ENCODE peak calls at places on chromosomes 3 and 15, in ten cellular contexts. L is heart right ventricle; B is HCT116; M is ascending aorta; Q is transverse colon; Y is GM23338; P is astrocyte of the spinal cord; W is CD8-positive, alpha-beta T cell; K is hepatocyte; S is tibial artery. A is an unnamed sample.

GRCh38 chr15:75693501-75694240 is 19.0 kb downstream of the CSPG4 start:
- DNase-seq in L (no peak), B (no peak), M (no peak), Q (no peak), Y (no peak), P (peak), W (no peak), K (no peak), S (no peak), A (peak)

GRCh38 chr15:101528108-101528916 is 38.8 kb upstream of the PCSK6 start:
- DNase-seq in L (peak), B (no peak), M (peak), Q (peak), Y (no peak), P (no peak), W (no peak), K (peak), S (peak), A (no peak)

GRCh38 chr15:101070502-101071273 is 151.5 kb downstream of the LRRK1 start:
- DNase-seq in L (no peak), B (no peak), M (no peak), Q (no peak), Y (peak), P (peak), W (no peak), K (no peak), S (no peak), A (no peak)

GRCh38 chr15:91801836-91802534 is 51.5 kb upstream of the SLCO3A1 start:
- DNase-seq in L (no peak), B (no peak), M (no peak), Q (no peak), Y (no peak), P (no peak), W (no peak), K (no peak), S (no peak), A (no peak)

GRCh38 chr3:146589899-146590508 is 15.1 kb downstream of the PLSCR5 start:
- DNase-seq in L (no peak), B (peak), M (no peak), Q (peak), Y (peak), P (peak), W (no peak), K (peak), S (no peak), A (peak)

GRCh38 chr3:143002083-143002712 is 828 bp downstream of the U2SURP start:
- DNase-seq in L (no peak), B (no peak), M (no peak), Q (no peak), Y (peak), P (peak), W (no peak), K (peak), S (no peak), A (no peak)

GRCh38 chr15:70267879-70268278 is 170.2 kb upstream of the TLE3 start:
- DNase-seq in L (no peak), B (no peak), M (no peak), Q (no peak), Y (no peak), P (peak), W (no peak), K (no peak), S (no peak), A (no peak)

GRCh38 chr3:55337641-55338174 is 149.4 kb downstream of the WNT5A start:
- DNase-seq in L (no peak), B (no peak), M (no peak), Q (no peak), Y (peak), P (no peak), W (no peak), K (peak), S (no peak), A (no peak)

GRCh38 chr3:67863869-67864268 is 209.5 kb upstream of the SUCLG2 start:
- DNase-seq in L (no peak), B (peak), M (no peak), Q (no peak), Y (peak), P (peak), W (no peak), K (peak), S (no peak), A (peak)

GRCh38 chr3:53938645-53939044 is 47.0 kb upstream of the SELENOK start:
- DNase-seq in L (no peak), B (peak), M (no peak), Q (peak), Y (peak), P (peak), W (peak), K (peak), S (no peak), A (peak)

GRCh38 chr3:54374214-54374855 is 252.0 kb downstream of the CACNA2D3 start:
- DNase-seq in L (no peak), B (no peak), M (no peak), Q (peak), Y (peak), P (no peak), W (no peak), K (peak), S (no peak), A (peak)

GRCh38 chr15:88450125-88450798 is 16.9 kb downstream of the MRPL46 start:
- DNase-seq in L (peak), B (peak), M (no peak), Q (peak), Y (peak), P (peak), W (peak), K (peak), S (no peak), A (peak)

GRCh38 chr3:87148020-87148419 is 79.1 kb upstream of the CHMP2B start:
- DNase-seq in L (no peak), B (no peak), M (no peak), Q (no peak), Y (no peak), P (no peak), W (no peak), K (peak), S (no peak), A (no peak)

GRCh38 chr3:136075218-136075808 is 109.8 kb downstream of the PPP2R3A start:
- DNase-seq in L (peak), B (peak), M (peak), Q (peak), Y (peak), P (peak), W (peak), K (peak), S (peak), A (peak)

GRCh38 chr3:146682176-146682575 is 77.0 kb upstream of the PLSCR5 start:
- DNase-seq in L (no peak), B (no peak), M (no peak), Q (no peak), Y (no peak), P (peak), W (no peak), K (no peak), S (no peak), A (no peak)

GRCh38 chr3:155535098-155535497 is 209.8 kb downstream of the PLCH1 start:
- DNase-seq in L (no peak), B (no peak), M (no peak), Q (no peak), Y (no peak), P (no peak), W (no peak), K (no peak), S (no peak), A (no peak)

GRCh38 chr3:189298469-189299375 is 127.0 kb downstream of the TPRG1 start:
- DNase-seq in L (no peak), B (no peak), M (no peak), Q (no peak), Y (no peak), P (no peak), W (no peak), K (no peak), S (no peak), A (no peak)

GRCh38 chr3:50195501-50196252 is 4.3 kb downstream of the GNAT1 start:
- DNase-seq in L (no peak), B (no peak), M (no peak), Q (no peak), Y (no peak), P (no peak), W (no peak), K (peak), S (no peak), A (no peak)

GRCh38 chr3:170180107-170180951 is 1.2 kb downstream of the PHC3 start:
- DNase-seq in L (no peak), B (no peak), M (no peak), Q (no peak), Y (no peak), P (peak), W (no peak), K (peak), S (no peak), A (no peak)

GRCh38 chr3:59567656-59568055 is 517.8 kb upstream of the CFAP20DC start:
- DNase-seq in L (no peak), B (no peak), M (no peak), Q (no peak), Y (no peak), P (no peak), W (no peak), K (no peak), S (no peak), A (no peak)

GRCh38 chr3:150495563-150496168 is 50.6 kb downstream of the SERP1 start:
- DNase-seq in L (no peak), B (peak), M (no peak), Q (no peak), Y (peak), P (peak), W (peak), K (peak), S (no peak), A (no peak)

GRCh38 chr3:194396897-194397756 is 1.9 kb downstream of the GP5 start:
- DNase-seq in L (no peak), B (no peak), M (no peak), Q (no peak), Y (peak), P (peak), W (peak), K (no peak), S (no peak), A (no peak)

GRCh38 chr3:160450846-160451245 is 1.3 kb upstream of the TRIM59 start:
- DNase-seq in L (no peak), B (no peak), M (no peak), Q (no peak), Y (peak), P (peak), W (no peak), K (no peak), S (no peak), A (no peak)

GRCh38 chr3:113698891-113699465 is 2.5 kb upstream of the USF3 start:
- DNase-seq in L (peak), B (no peak), M (no peak), Q (peak), Y (peak), P (no peak), W (peak), K (peak), S (no peak), A (no peak)

GRCh38 chr15:66884661-66885237 is 180.7 kb upstream of the SMAD3 start:
- DNase-seq in L (no peak), B (no peak), M (no peak), Q (no peak), Y (no peak), P (no peak), W (no peak), K (no peak), S (no peak), A (no peak)

GRCh38 chr15:73897441-73898261 is 24.3 kb downstream of the TBC1D21 start:
- DNase-seq in L (peak), B (peak), M (peak), Q (peak), Y (peak), P (peak), W (peak), K (peak), S (peak), A (peak)

GRCh38 chr3:51953445-51953844 is 1.7 kb upstream of the GPR62 start:
- DNase-seq in L (no peak), B (no peak), M (no peak), Q (no peak), Y (no peak), P (peak), W (no peak), K (no peak), S (no peak), A (no peak)

GRCh38 chr3:192929755-192930491 is 12.3 kb upstream of the MB21D2 start:
- DNase-seq in L (no peak), B (no peak), M (no peak), Q (no peak), Y (no peak), P (peak), W (no peak), K (no peak), S (no peak), A (no peak)

GRCh38 chr15:64153480-64154367 is 2.2 kb downstream of the SNX22 start:
- DNase-seq in L (peak), B (peak), M (peak), Q (peak), Y (peak), P (peak), W (peak), K (peak), S (peak), A (peak)

GRCh38 chr3:182524711-182525401 is 268.4 kb upstream of the ATP11B start:
- DNase-seq in L (no peak), B (no peak), M (no peak), Q (no peak), Y (no peak), P (no peak), W (no peak), K (no peak), S (no peak), A (no peak)

GRCh38 chr3:141421186-141421585 is 52.9 kb downstream of the ZBTB38 start:
- DNase-seq in L (no peak), B (no peak), M (no peak), Q (no peak), Y (no peak), P (no peak), W (no peak), K (no peak), S (no peak), A (no peak)

GRCh38 chr3:133136114-133137041 is 98.2 kb downstream of the TMEM108 start:
- DNase-seq in L (no peak), B (no peak), M (no peak), Q (no peak), Y (no peak), P (peak), W (no peak), K (peak), S (no peak), A (no peak)

GRCh38 chr3:25021816-25022215 is 406.2 kb upstream of the RARB start:
- DNase-seq in L (no peak), B (no peak), M (no peak), Q (no peak), Y (peak), P (peak), W (no peak), K (peak), S (no peak), A (no peak)
- TF ChIP-seq CTCF in L (peak), B (peak), M (peak), Q (peak), Y (peak), P (peak), W (no peak), K (peak), S (peak), A (peak)

GRCh38 chr3:184563941-184564684 is 2.5 kb downstream of the EPHB3 start:
- DNase-seq in L (no peak), B (no peak), M (no peak), Q (no peak), Y (no peak), P (no peak), W (no peak), K (no peak), S (no peak), A (no peak)
- H3K4me3 ChIP-seq in L (no peak), B (no peak), M (no peak), Q (peak), Y (peak), P (no peak), W (no peak), K (no peak), S (no peak), A (no peak)

GRCh38 chr3:24002129-24002528 is 57.0 kb downstream of the NR1D2 start:
- DNase-seq in L (no peak), B (no peak), M (no peak), Q (no peak), Y (no peak), P (no peak), W (no peak), K (no peak), S (no peak), A (no peak)
- TF ChIP-seq CTCF in L (no peak), B (no peak), M (no peak), Q (no peak), Y (no peak), P (no peak), W (no peak), K (no peak), S (no peak), A (no peak)

GRCh38 chr3:188261011-188261410 is 107.1 kb downstream of the LPP start:
- DNase-seq in L (no peak), B (no peak), M (no peak), Q (no peak), Y (no peak), P (no peak), W (no peak), K (no peak), S (no peak), A (no peak)

GRCh38 chr3:188262913-188263683 is 109.1 kb downstream of the LPP start:
- DNase-seq in L (no peak), B (no peak), M (peak), Q (no peak), Y (no peak), P (peak), W (no peak), K (peak), S (peak), A (no peak)

GRCh38 chr3:188264231-188265213 is 110.6 kb downstream of the LPP start:
- DNase-seq in L (no peak), B (no peak), M (peak), Q (no peak), Y (no peak), P (no peak), W (no peak), K (no peak), S (peak), A (no peak)

GRCh38 chr3:188259611-188260010 is 105.7 kb downstream of the LPP start:
- DNase-seq in L (no peak), B (no peak), M (no peak), Q (no peak), Y (no peak), P (no peak), W (no peak), K (no peak), S (no peak), A (no peak)

GRCh38 chr3:188262488-188262887 is 108.5 kb downstream of the LPP start:
- DNase-seq in L (no peak), B (no peak), M (no peak), Q (no peak), Y (no peak), P (no peak), W (no peak), K (no peak), S (no peak), A (no peak)
- H3K4me3 ChIP-seq in L (no peak), B (no peak), M (no peak), Q (no peak), Y (no peak), P (no peak), W (no peak), K (no peak), S (no peak), A (no peak)